ENCODE peak calls at places on chromosomes 6 and 20, in eight cellular contexts. Q is CD8-positive, alpha-beta T cell; Z is psoas muscle; O is spleen; K is WERI-Rb-1; W is heart left ventricle; D is bronchial epithelial cell; L is AG04450. A is an unnamed sample.

GRCh38 chr6:51542466-51542865 is 544.9 kb downstream of the PKHD1 start:
- DNase-seq in Q (no peak), Z (no peak), L (no peak), O (no peak), D (no peak), K (no peak), W (no peak), A (no peak)

GRCh38 chr6:26170181-26170580 is 83.0 kb downstream of the HFE start:
- DNase-seq in O (no peak), L (no peak), Q (no peak), Z (no peak), W (no peak), D (peak; percentile 26), K (no peak), A (peak; percentile 54)

GRCh38 chr6:49336514-49337131 is 126.4 kb downstream of the MMUT start:
- DNase-seq in W (no peak), D (peak; percentile 74), L (no peak), O (no peak), K (peak; percentile 72), Q (no peak), Z (no peak), A (no peak)

GRCh38 chr6:1771324-1771723 is 161.6 kb downstream of the FOXC1 start:
- DNase-seq in Z (no peak), L (no peak), K (no peak), W (no peak), D (peak; percentile 90), O (no peak), Q (peak; percentile 27), A (peak; percentile 89)

GRCh38 chr6:132607544-132608233 is 16.4 kb downstream of the TAAR2 start:
- DNase-seq in K (no peak), W (no peak), L (no peak), Z (no peak), Q (no peak), D (peak; percentile 7), O (no peak), A (no peak)

GRCh38 chr20:6492396-6493055 is 275.0 kb upstream of the BMP2 start:
- DNase-seq in K (no peak), Q (no peak), L (no peak), O (no peak), Z (no peak), W (no peak), D (peak; percentile 47), A (peak; percentile 63)

GRCh38 chr20:1327241-1327653 is 1.7 kb downstream of the SDCBP2 start:
- DNase-seq in D (peak; percentile 70), Z (peak; percentile 60), W (peak; percentile 18), L (no peak), K (no peak), O (peak; percentile 76), Q (no peak), A (peak; percentile 53)

GRCh38 chr6:118705799-118706481 is 54.5 kb upstream of the CEP85L start:
- DNase-seq in D (peak; percentile 62), L (no peak), K (no peak), Z (no peak), W (peak; percentile 20), O (no peak), Q (no peak), A (peak; percentile 55)

DNA sequence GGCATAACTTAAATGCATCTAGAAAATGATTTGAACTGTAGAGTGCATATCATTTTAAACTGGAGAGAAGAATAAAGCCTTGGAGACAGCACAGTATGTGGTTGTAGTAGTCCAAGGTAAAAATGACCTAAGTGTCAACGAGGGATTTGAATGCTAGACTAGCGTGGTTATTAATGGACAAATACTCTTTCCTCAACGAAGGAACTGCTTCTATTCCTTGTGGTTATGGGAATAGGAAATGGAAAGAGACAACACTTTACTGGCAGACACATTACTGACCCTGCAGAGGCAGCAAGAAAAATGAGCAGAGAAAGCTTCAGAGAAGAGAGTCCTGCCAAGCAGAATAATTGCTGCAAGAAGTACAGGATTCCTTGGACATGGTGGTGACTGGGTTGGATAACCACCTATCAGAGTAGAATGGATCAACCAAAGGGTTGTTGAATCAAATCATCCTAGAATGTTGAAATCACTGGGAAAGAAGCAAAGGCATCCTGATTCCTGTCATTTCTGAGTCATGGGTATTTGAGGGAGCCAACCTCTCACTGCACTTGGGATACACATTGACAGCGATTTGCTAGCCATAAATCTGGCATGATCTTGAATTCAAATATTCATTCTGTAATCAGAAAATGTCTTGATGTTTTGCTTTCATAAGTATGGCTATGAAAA is 258.1 kb upstream of the EPHA7 start:
- DNase-seq in K (no peak), W (no peak), Q (no peak), L (no peak), Z (no peak), D (no peak), O (no peak), A (no peak)
- TF ChIP-seq CTCF in K (no peak), W (no peak), Q (no peak), L (no peak), Z (no peak), D (no peak), O (no peak), A (no peak)

GRCh38 chr6:106102967-106103727 is 17.0 kb downstream of the PRDM1 start:
- DNase-seq in Q (no peak), K (no peak), O (no peak), L (no peak), W (no peak), Z (no peak), D (no peak), A (no peak)
- H3K4me3 ChIP-seq in Q (peak overlapping the region; percentile 29), K (no peak overlapping the region), O (peak overlapping the region; percentile 47), L (peak overlapping the region; percentile 25), W (peak overlapping the region; percentile 33), Z (peak overlapping the region; percentile 34), D (peak overlapping the region; percentile 13), A (peak overlapping the region; percentile 15)

DNA sequence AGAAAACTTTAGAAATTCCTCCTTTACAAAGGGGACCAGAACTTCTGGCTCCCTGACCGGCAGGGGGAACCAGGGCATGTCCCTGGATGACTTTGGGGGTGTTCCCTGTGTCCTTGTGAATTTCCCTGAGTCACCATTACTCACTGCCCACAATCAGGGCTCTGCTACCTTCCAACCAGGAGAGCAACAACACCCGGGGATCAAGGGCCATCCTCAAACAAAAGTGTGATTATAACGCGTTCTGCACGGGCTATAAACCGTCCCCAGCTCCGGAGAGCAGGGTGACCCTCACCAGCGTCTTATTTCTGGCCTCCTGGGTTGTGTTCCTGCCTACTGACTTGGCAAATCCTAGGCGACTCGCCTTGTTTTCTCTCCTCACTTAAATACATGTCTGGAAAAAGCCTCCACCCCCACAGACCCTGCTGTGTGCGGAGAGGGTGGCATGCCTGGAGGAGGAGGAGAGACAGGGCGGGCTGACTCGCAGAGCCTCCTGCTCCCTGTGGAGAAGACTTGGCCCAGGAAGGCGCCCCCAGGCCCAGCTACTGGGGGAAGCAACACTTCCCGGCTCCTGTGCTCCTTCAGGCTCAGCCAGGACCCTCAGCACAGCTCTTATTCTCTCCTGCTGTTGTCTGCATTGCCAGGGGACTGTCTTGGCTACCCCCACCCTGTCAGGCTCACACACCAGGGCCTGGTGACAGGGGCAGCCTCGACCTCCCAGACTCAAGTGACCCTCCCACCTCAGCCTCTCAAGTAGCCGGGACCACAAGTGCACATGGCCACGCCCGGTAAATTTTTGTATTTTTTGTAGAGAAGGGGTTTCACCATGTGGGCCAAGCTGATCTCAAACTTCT is 54.1 kb downstream of the FGD2 start:
- DNase-seq in D (peak; percentile 98), W (peak; percentile 40), O (peak; percentile 66), L (peak; percentile 81), Q (no peak), K (peak; percentile 50), Z (peak; percentile 75), A (peak; percentile 98)
- TF ChIP-seq CTCF in D (peak; percentile 71), W (peak; percentile 42), O (peak; percentile 16), L (peak; percentile 77), Q (no peak), K (peak; percentile 41), Z (peak; percentile 32), A (peak; percentile 71)

GRCh38 chr6:37524025-37524647 is 24.4 kb upstream of the CCDC167 start:
- DNase-seq in Q (no peak), K (no peak), W (no peak), L (peak; percentile 4), Z (no peak), O (no peak), D (peak; percentile 39), A (peak; percentile 35)
- H3K4me3 ChIP-seq in Q (no peak overlapping the region), K (no peak overlapping the region), W (no peak overlapping the region), L (no peak overlapping the region), Z (no peak overlapping the region), O (no peak overlapping the region), D (no peak overlapping the region), A (no peak overlapping the region)

DNA sequence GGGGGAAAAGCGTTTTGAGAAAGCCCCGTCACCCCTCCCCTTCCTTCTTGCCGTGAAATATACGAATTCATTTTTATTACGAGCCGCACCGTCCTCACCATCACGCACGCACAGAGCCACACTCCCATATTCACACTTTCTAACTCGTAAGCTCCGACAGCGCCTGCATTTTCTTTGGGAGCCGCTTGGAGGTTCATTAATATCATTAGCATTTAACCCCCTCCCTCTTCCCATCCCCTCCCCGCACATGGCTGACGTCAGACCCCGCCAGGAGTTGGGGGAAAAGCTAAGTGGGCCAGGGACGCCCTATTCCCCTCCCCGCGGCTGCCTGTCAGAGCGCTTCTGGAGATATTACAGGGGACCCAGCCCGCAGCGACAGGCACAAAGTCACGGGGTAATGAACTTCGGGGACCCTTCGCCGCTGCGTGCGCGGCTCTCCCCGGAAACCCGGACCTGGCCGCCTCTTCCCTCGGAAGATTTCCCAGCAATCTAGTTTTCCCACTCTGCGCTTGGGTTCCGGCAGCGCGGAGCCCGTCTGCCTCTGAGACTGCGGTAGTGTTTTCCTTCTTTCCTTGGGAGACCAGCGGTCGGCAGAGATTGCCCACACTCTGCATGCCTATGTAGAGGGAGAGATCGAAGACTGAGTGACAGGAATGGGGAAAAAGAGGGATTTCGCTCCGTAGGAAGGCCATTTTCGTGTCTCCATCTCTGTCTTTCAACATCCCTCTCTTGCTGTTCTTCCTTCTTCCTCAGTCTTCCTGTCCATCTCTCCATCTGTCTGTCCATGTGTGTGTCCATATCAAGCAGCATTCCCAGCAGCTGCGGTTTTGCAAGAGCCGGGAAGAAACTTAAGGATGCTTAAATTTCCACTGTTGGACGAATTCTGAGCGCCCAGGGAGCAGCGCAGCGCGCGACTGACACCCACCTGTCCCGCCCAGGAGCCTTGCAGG is at the start of gene NR2E1:
- DNase-seq in D (peak; percentile 7), W (no peak), L (no peak), O (no peak), Z (no peak), K (peak; percentile 35), Q (no peak), A (peak; percentile 23)
- TF ChIP-seq CTCF in D (no peak), W (no peak), L (no peak), O (no peak), Z (no peak), K (no peak), Q (no peak), A (no peak)

GRCh38 chr6:53615633-53616449 is 49.7 kb downstream of the KLHL31 start:
- DNase-seq in Q (no peak), L (peak; percentile 61), K (no peak), O (no peak), W (no peak), D (peak; percentile 100), Z (no peak), A (peak; percentile 99)
- H3K4me3 ChIP-seq in Q (no peak overlapping the region), L (no peak overlapping the region), K (no peak overlapping the region), O (no peak overlapping the region), W (no peak overlapping the region), D (no peak overlapping the region), Z (no peak overlapping the region), A (peak overlapping the region; percentile 11)